ENCODE peak calls at places on chromosomes 13 and 19, in ten cellular contexts. I is stimulated activated CD8-positive, alpha-beta memory T cell treated with anti-CD3 and anti-CD28 coated beads, Interleukin-15, amount 100 ng/mL, for 1 hour; Q is fibroblast of mammary gland; X is Karpas-422; G is cortex of kidney; D is fibroblast of gingiva; T is stimulated activated CD4-positive, alpha-beta T cell treated with anti-CD3 and anti-CD28 coated beads, Interleukin-12 subunit alpha, Interleukin-12 subunit beta, amount 100 ng/mL, for 4 hours; O is osteocyte; A is NCI-H2081; Z is AG10803. H is an unnamed sample.

GRCh38 chr13:36323951-36324566 is 22.1 kb downstream of the SPART start:
- DNase-seq in I (no peak), Q (no peak), X (peak), G (no peak), D (peak), T (no peak), O (no peak), A (no peak), Z (peak), H (no peak)

GRCh38 chr19:46256855-46257254 is 27.3 kb downstream of the IGFL1 start:
- DNase-seq in I (no peak), Q (peak), X (no peak), G (no peak), D (no peak), T (no peak), O (no peak), A (no peak), Z (peak), H (no peak)

GRCh38 chr19:32720216-32720935 is 809 bp downstream of the TDRD12 start:
- DNase-seq in I (no peak), Q (no peak), X (no peak), G (no peak), D (no peak), T (no peak), O (no peak), A (no peak), Z (no peak), H (no peak)

GRCh38 chr19:16078311-16078758 is 2.0 kb downstream of the TPM4 start:
- DNase-seq in I (no peak), Q (peak), X (peak), G (no peak), D (no peak), T (no peak), O (no peak), A (no peak), Z (peak), H (no peak)

GRCh38 chr19:41114132-41114531 is at the start of gene CYP2F1:
- DNase-seq in I (no peak), Q (no peak), X (no peak), G (no peak), D (no peak), T (no peak), O (no peak), A (no peak), Z (no peak), H (no peak)

GRCh38 chr13:95492044-95492801 is 60.3 kb upstream of the CLDN10 start:
- DNase-seq in I (no peak), Q (no peak), X (no peak), G (no peak), D (no peak), T (no peak), O (peak), A (no peak), Z (no peak), H (no peak)

GRCh38 chr13:27794921-27795717 is 2.8 kb downstream of the GSX1 start:
- DNase-seq in I (no peak), Q (no peak), X (no peak), G (no peak), D (no peak), T (no peak), O (no peak), A (no peak), Z (no peak), H (peak)

GRCh38 chr13:79674765-79675515 is 194.0 kb downstream of the NDFIP2 start:
- DNase-seq in I (no peak), Q (no peak), X (no peak), G (no peak), D (no peak), T (no peak), O (no peak), A (no peak), Z (no peak), H (no peak)

GRCh38 chr19:54464624-54465266 is 1.2 kb upstream of the LENG9 start:
- DNase-seq in I (no peak), Q (peak), X (peak), G (no peak), D (peak), T (peak), O (peak), A (peak), Z (peak), H (peak)

GRCh38 chr13:40221460-40222201 is 444.8 kb downstream of the FOXO1 start:
- DNase-seq in I (no peak), Q (peak), X (no peak), G (no peak), D (peak), T (no peak), O (no peak), A (no peak), Z (peak), H (no peak)

GRCh38 chr19:54183431-54183830 is 5.9 kb downstream of the MBOAT7 start:
- DNase-seq in I (no peak), Q (no peak), X (peak), G (no peak), D (no peak), T (no peak), O (no peak), A (no peak), Z (no peak), H (no peak)

GRCh38 chr19:15529774-15530372 is 21.5 kb downstream of the CYP4F22 start:
- DNase-seq in I (no peak), Q (peak), X (no peak), G (no peak), D (peak), T (no peak), O (no peak), A (no peak), Z (no peak), H (no peak)

GRCh38 chr13:53015971-53016370 is 12.6 kb upstream of the OLFM4 start:
- DNase-seq in I (no peak), Q (no peak), X (no peak), G (no peak), D (no peak), T (no peak), O (no peak), A (no peak), Z (no peak), H (no peak)

GRCh38 chr19:54154603-54155345 is 4.7 kb downstream of the LENG1 start:
- DNase-seq in I (no peak), Q (peak), X (no peak), G (no peak), D (peak), T (no peak), O (no peak), A (no peak), Z (peak), H (no peak)

GRCh38 chr13:75333103-75333502 is 148.9 kb downstream of the TBC1D4 start:
- DNase-seq in I (no peak), Q (no peak), X (no peak), G (no peak), D (no peak), T (no peak), O (no peak), A (no peak), Z (no peak), H (no peak)

GRCh38 chr19:46913852-46914430 is 53.1 kb downstream of the ARHGAP35 start:
- DNase-seq in I (no peak), Q (peak), X (no peak), G (no peak), D (peak), T (no peak), O (no peak), A (no peak), Z (peak), H (no peak)

GRCh38 chr19:31304877-31305312 is 44.3 kb downstream of the TSHZ3 start:
- DNase-seq in I (no peak), Q (peak), X (no peak), G (no peak), D (peak), T (no peak), O (no peak), A (no peak), Z (peak), H (no peak)

GRCh38 chr13:107900775-107901174 is 314.6 kb downstream of the LIG4 start:
- DNase-seq in I (no peak), Q (peak), X (no peak), G (no peak), D (peak), T (no peak), O (no peak), A (no peak), Z (peak), H (no peak)

GRCh38 chr13:37481005-37481857 is 117.3 kb downstream of the POSTN start:
- DNase-seq in I (no peak), Q (peak), X (no peak), G (no peak), D (no peak), T (no peak), O (no peak), A (peak), Z (peak), H (no peak)

GRCh38 chr19:19537321-19538048 is 580 bp upstream of the CILP2 start:
- DNase-seq in I (no peak), Q (no peak), X (no peak), G (no peak), D (no peak), T (no peak), O (no peak), A (no peak), Z (no peak), H (no peak)

GRCh38 chr19:55487884-55488687 is at the start of gene SSC5D:
- DNase-seq in I (no peak), Q (peak), X (peak), G (no peak), D (peak), T (no peak), O (no peak), A (no peak), Z (peak), H (no peak)

GRCh38 chr19:41627966-41628675 is 1.2 kb upstream of the CEACAM4 start:
- DNase-seq in I (no peak), Q (no peak), X (no peak), G (no peak), D (no peak), T (no peak), O (no peak), A (no peak), Z (no peak), H (no peak)

GRCh38 chr13:78136966-78137365 is 218.3 kb upstream of the EDNRB start:
- DNase-seq in I (no peak), Q (no peak), X (no peak), G (no peak), D (no peak), T (no peak), O (no peak), A (no peak), Z (no peak), H (no peak)

GRCh38 chr19:8366121-8366581 is 2.2 kb downstream of the ANGPTL4 start:
- DNase-seq in I (no peak), Q (no peak), X (no peak), G (no peak), D (no peak), T (no peak), O (no peak), A (no peak), Z (no peak), H (no peak)

GRCh38 chr19:41186971-41187883 is 5.8 kb upstream of the CYP2S1 start:
- DNase-seq in I (no peak), Q (no peak), X (no peak), G (no peak), D (no peak), T (no peak), O (no peak), A (no peak), Z (no peak), H (no peak)

GRCh38 chr13:111893071-111893606 is 173.8 kb upstream of the SOX1 start:
- DNase-seq in I (no peak), Q (no peak), X (no peak), G (no peak), D (no peak), T (no peak), O (peak), A (no peak), Z (no peak), H (peak)

GRCh38 chr19:12015753-12016116 is 19.7 kb downstream of the ZNF433 start:
- DNase-seq in I (no peak), Q (no peak), X (peak), G (no peak), D (no peak), T (no peak), O (no peak), A (no peak), Z (no peak), H (no peak)

GRCh38 chr19:5186293-5187050 is 154.1 kb downstream of the PTPRS start:
- DNase-seq in I (no peak), Q (peak), X (no peak), G (no peak), D (peak), T (no peak), O (no peak), A (no peak), Z (peak), H (no peak)

GRCh38 chr13:24052547-24052981 is 108.0 kb upstream of the SPATA13 start:
- DNase-seq in I (no peak), Q (no peak), X (no peak), G (no peak), D (peak), T (no peak), O (no peak), A (no peak), Z (peak), H (no peak)

GRCh38 chr19:27865927-27866777 is 1346.8 kb downstream of the UQCRFS1 start:
- DNase-seq in I (no peak), Q (no peak), X (no peak), G (no peak), D (no peak), T (no peak), O (no peak), A (no peak), Z (no peak), H (no peak)

GRCh38 chr13:23443110-23443509 is 9.6 kb upstream of the SACS start:
- DNase-seq in I (no peak), Q (no peak), X (peak), G (no peak), D (no peak), T (no peak), O (no peak), A (no peak), Z (no peak), H (no peak)

GRCh38 chr13:59776924-59777690 is 386.6 kb downstream of the DIAPH3 start:
- DNase-seq in I (no peak), Q (peak), X (no peak), G (no peak), D (peak), T (no peak), O (no peak), A (no peak), Z (peak), H (no peak)

H was measured in H1.